ENCODE peak calls at places on chromosome 1, in six cellular contexts. V, H, L, I, F and J are unnamed samples.
A peak's percentile ranks its signal among the peaks of the same experiment; 100 is the strongest.

GRCh38 chr1:36696261-36696940 is 213.7 kb upstream of the CSF3R start:
- DNase-seq in V (no peak), H (no peak), L (no peak), I (no peak), F (no peak), J (no peak)

GRCh38 chr1:24149854-24150227 is 6.9 kb upstream of the IL22RA1 start:
- DNase-seq in V (peak; percentile 85), H (no peak), L (no peak), I (peak; percentile 69), F (peak; percentile 71), J (no peak)

GRCh38 chr1:228459091-228459993 is 27.8 kb upstream of the RNF187 start:
- DNase-seq in V (peak; percentile 86), H (peak; percentile 89), L (peak; percentile 64), I (peak; percentile 85), F (peak; percentile 42), J (peak; percentile 86)

GRCh38 chr1:7702365-7702764 is 68.7 kb upstream of the VAMP3 start:
- DNase-seq in V (no peak), H (peak; percentile 47), L (no peak), I (no peak), F (no peak), J (peak; percentile 52)

GRCh38 chr1:219808790-219809189 is 119.6 kb downstream of the SLC30A10 start:
- DNase-seq in V (no peak), H (no peak), L (no peak), I (no peak), F (no peak), J (no peak)

GRCh38 chr1:58477390-58477789 is 69.1 kb downstream of the OMA1 start:
- DNase-seq in V (peak; percentile 2), H (peak; percentile 63), L (no peak), I (no peak), F (no peak), J (no peak)

GRCh38 chr1:181119076-181119989 is 30.8 kb downstream of the IER5 start:
- DNase-seq in V (no peak), H (peak; percentile 93), L (no peak), I (no peak), F (peak; percentile 99), J (no peak)

GRCh38 chr1:170664283-170664827 is 424 bp downstream of the PRRX1 start:
- DNase-seq in V (no peak), H (peak; percentile 43), L (no peak), I (peak; percentile 32), F (no peak), J (peak; percentile 53)

GRCh38 chr1:47656719-47657685 is 219.2 kb downstream of the FOXD2 start:
- DNase-seq in V (no peak), H (no peak), L (no peak), I (peak; percentile 39), F (no peak), J (peak; percentile 12)

GRCh38 chr1:32969556-32969955 is 4.9 kb upstream of the RNF19B start:
- DNase-seq in V (no peak), H (no peak), L (no peak), I (no peak), F (peak; percentile 90), J (no peak)

GRCh38 chr1:228765543-228765942 is 30.3 kb downstream of the RHOU start:
- DNase-seq in V (no peak), H (no peak), L (no peak), I (no peak), F (no peak), J (no peak)

GRCh38 chr1:119298687-119299086 is 69.9 kb upstream of the HAO2 start:
- DNase-seq in V (no peak), H (no peak), L (no peak), I (peak; percentile 4), F (no peak), J (no peak)

GRCh38 chr1:167057297-167057688 is 32.9 kb downstream of the GPA33 start:
- DNase-seq in V (no peak), H (peak; percentile 84), L (peak; percentile 53), I (peak; percentile 9), F (peak; percentile 57), J (peak; percentile 70)

GRCh38 chr1:174837386-174837785 is 162.4 kb upstream of the CACYBP start:
- DNase-seq in V (no peak), H (no peak), L (no peak), I (no peak), F (no peak), J (no peak)

DNA sequence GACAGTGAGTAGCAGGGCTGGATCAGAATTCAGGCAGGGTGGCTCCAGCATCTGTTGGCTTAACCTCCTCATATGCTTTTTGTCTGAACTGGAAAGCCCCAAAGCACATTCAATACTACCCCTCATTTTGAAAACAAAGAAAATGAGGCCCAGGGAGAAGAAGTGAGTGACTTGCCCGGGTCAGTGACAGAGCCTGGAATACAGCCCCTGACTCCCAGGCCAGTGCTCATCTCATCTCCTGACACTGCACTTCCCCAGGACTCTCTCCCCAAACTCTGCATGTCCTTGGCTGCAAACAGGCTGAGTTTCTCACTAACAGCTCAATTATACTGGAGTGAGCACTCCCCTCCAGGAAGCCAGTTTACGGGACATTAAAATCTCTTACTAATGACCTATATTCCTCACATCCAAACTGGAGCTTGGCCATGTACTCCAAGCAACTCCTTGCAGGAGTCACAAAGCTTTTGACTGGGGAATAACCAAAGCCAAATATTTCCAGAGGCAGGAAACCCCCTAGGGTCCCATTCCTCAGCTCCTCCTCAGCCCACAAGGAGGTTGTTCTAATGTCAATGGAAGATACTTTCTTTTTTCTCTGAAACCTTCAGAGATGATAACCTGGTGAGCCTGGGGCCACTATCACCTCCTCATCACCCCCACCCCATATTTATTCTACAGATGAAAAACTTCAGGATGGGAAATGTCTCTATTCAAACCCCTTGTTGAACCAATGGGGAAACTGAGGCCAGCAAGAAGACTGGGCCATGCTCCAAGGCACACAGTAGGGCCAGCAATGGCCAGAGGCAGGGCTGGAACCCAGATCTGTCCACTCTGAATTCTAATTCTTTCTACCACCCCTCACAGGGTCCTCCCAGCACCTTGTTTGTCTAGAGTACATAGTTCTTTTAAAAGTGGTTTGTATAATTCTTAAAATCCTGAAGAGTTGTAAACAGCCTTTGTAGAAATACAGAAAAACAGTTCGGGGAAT is 127.0 kb downstream of the PLPP3 start:
- DNase-seq in V (no peak), H (no peak), L (no peak), I (no peak), F (no peak), J (no peak)
- H3K18ac ChIP-seq in V (no peak overlapping the region), H (peak overlapping the region; percentile 57), L (no peak overlapping the region), I (no peak overlapping the region), F (no peak overlapping the region), J (no peak overlapping the region)

DNA sequence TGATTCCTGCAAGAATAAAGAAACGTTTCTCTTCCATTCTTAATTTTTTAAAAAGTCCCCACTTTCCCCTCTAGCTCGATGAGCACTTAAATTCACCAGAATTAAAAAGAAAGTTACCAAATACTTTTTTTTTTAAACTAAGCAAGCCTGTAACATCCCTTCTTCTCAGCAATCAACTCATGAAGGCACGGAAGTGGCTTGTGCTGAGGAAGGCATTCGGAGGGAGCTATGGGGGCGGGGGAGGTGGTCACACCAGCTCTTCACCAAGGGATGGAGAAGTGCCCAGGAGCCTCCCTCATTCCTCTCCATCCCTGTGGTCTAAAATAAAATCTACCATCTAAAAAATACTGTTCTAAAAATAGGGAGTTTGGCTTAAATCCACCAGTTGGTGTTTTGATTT is 61.3 kb downstream of the GADD45A start:
- DNase-seq in V (no peak), H (peak; percentile 55), L (no peak), I (no peak), F (no peak), J (no peak)
- H3K18ac ChIP-seq in V (no peak overlapping the region), H (no peak overlapping the region), L (no peak overlapping the region), I (no peak overlapping the region), F (no peak overlapping the region), J (no peak overlapping the region)

GRCh38 chr1:63901094-63901493 is 127.3 kb downstream of the ROR1 start:
- DNase-seq in V (no peak), H (no peak), L (no peak), I (no peak), F (no peak), J (no peak)

GRCh38 chr1:63902844-63903589 is 129.2 kb downstream of the ROR1 start:
- DNase-seq in V (no peak), H (no peak), L (no peak), I (peak; percentile 29), F (no peak), J (no peak)

GRCh38 chr1:63904826-63905225 is 131.0 kb downstream of the ROR1 start:
- DNase-seq in V (no peak), H (peak; percentile 71), L (no peak), I (no peak), F (no peak), J (no peak)

GRCh38 chr1:63906053-63906704 is 132.4 kb downstream of the ROR1 start:
- DNase-seq in V (no peak), H (no peak), L (no peak), I (no peak), F (no peak), J (no peak)

DNA sequence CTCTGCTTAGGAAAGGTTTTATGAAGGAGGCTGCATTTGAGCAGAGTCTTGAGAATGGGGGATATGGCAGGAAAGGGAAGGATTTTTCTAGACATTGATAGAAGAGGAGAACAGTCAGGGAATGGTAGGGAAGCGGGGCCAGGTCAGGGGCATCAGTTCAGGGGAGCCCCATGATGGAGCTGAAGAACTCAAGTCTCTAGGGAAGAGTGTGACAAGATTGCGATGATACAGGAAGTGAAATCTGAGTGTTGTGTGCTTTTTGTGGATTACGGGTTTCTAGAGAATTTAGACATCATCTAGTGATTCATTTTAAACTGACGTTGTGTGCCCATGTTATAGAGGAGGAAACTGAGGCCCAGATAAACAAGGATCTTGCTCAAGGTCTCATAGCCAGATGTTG is 130.1 kb downstream of the ROR1 start:
- DNase-seq in V (no peak), H (no peak), L (no peak), I (no peak), F (no peak), J (no peak)
- H3K18ac ChIP-seq in V (no peak overlapping the region), H (no peak overlapping the region), L (no peak overlapping the region), I (no peak overlapping the region), F (no peak overlapping the region), J (no peak overlapping the region)

GRCh38 chr1:54312874-54313316 is 93.3 kb downstream of the SSBP3 start:
- DNase-seq in V (peak; percentile 90), H (peak; percentile 95), L (no peak), I (peak; percentile 77), F (no peak), J (peak; percentile 66)

GRCh38 chr1:54307305-54307704 is 98.9 kb downstream of the SSBP3 start:
- DNase-seq in V (no peak), H (no peak), L (no peak), I (no peak), F (no peak), J (no peak)

GRCh38 chr1:54310439-54311328 is 95.5 kb downstream of the SSBP3 start:
- DNase-seq in V (peak; percentile 71), H (peak; percentile 89), L (peak; percentile 62), I (peak; percentile 39), F (no peak), J (peak; percentile 86)

GRCh38 chr1:54311506-54311905 is 94.7 kb downstream of the SSBP3 start:
- DNase-seq in V (no peak), H (no peak), L (no peak), I (peak; percentile 33), F (no peak), J (no peak)

DNA sequence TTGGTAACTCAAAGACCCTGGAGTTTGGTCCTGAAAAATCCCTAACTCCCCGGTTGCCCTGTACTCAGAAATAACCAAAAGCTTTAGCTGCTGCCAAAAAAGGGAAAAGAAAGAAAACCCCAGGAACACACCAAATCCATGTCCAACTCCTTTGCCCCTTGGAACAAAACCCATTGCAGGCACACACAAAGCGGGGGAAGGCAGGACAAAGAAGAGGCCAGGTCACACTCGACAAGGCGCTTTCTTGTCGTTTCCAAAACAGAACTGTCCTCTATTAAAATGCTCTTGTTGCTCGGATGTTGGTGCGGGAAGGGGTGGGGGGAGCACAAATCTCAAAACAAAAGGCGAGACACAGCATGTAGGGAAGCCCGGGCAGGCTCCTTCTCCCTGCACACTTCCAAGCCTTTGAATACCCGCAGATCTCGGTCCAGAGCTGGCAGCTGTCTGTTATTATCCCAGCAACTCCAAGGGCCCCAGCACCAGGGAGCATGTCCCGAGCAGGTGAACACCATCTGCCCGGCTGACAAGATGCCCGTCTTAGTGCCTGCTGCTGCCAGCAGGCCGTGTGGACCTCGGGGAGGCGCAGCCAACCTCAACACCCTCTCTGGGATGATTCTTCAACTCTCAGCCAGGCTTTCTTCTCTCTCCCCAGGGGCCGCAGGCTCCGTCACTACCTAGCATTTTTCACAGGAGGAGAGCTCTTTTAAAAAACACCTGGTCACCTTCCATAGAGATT is 96.4 kb downstream of the SSBP3 start:
- DNase-seq in V (no peak), H (peak; percentile 54), L (peak; percentile 60), I (no peak), F (no peak), J (peak; percentile 59)
- H3K18ac ChIP-seq in V (no peak overlapping the region), H (peak overlapping the region; percentile 35), L (peak overlapping the region; percentile 76), I (no peak overlapping the region), F (no peak overlapping the region), J (peak overlapping the region; percentile 16)